ENCODE peak calls at places on chromosome 16, in nine cellular contexts. One of them, this sample, is unnamed.

GRCh38 chr16:27113341-27113841 is 46.7 kb downstream of the C16orf82 start:
- DNase-seq in GM12878: peak
- DNase-seq in SK-N-SH: no peak
- DNase-seq in transverse colon: no peak
- DNase-seq in suprapubic skin: no peak
- DNase-seq in tibial nerve: no peak
- DNase-seq in A549: no peak
- DNase-seq in ovary: no peak
- DNase-seq in stomach: no peak
- DNase-seq in this sample: no peak

GRCh38 chr16:69406780-69407331 is 17.6 kb upstream of the CYB5B start:
- DNase-seq in GM12878: no peak
- DNase-seq in stomach: no peak
- DNase-seq in transverse colon: no peak
- DNase-seq in A549: peak
- DNase-seq in ovary: no peak
- DNase-seq in tibial nerve: no peak
- DNase-seq in SK-N-SH: no peak
- DNase-seq in suprapubic skin: no peak
- DNase-seq in this sample: no peak

GRCh38 chr16:14427371-14427948 is 202.6 kb downstream of the PARN start:
- DNase-seq in suprapubic skin: no peak
- DNase-seq in tibial nerve: no peak
- DNase-seq in A549: no peak
- DNase-seq in GM12878: no peak
- DNase-seq in transverse colon: no peak
- DNase-seq in ovary: no peak
- DNase-seq in stomach: no peak
- DNase-seq in SK-N-SH: no peak
- DNase-seq in this sample: no peak

GRCh38 chr16:69479806-69480205 is 55.4 kb downstream of the CYB5B start:
- DNase-seq in transverse colon: no peak
- DNase-seq in ovary: no peak
- DNase-seq in tibial nerve: no peak
- DNase-seq in stomach: no peak
- DNase-seq in GM12878: no peak
- DNase-seq in suprapubic skin: no peak
- DNase-seq in A549: no peak
- DNase-seq in SK-N-SH: no peak
- DNase-seq in this sample: no peak

GRCh38 chr16:85046957-85047866 is 19.6 kb downstream of the KIAA0513 start:
- DNase-seq in transverse colon: peak
- DNase-seq in SK-N-SH: no peak
- DNase-seq in ovary: no peak
- DNase-seq in suprapubic skin: no peak
- DNase-seq in A549: no peak
- DNase-seq in GM12878: no peak
- DNase-seq in tibial nerve: no peak
- DNase-seq in stomach: peak
- DNase-seq in this sample: no peak

GRCh38 chr16:25340973-25341372 is 83.3 kb upstream of the ZKSCAN2 start:
- DNase-seq in GM12878: no peak
- DNase-seq in ovary: no peak
- DNase-seq in SK-N-SH: no peak
- DNase-seq in tibial nerve: no peak
- DNase-seq in transverse colon: no peak
- DNase-seq in suprapubic skin: no peak
- DNase-seq in stomach: no peak
- DNase-seq in A549: no peak
- DNase-seq in this sample: no peak

GRCh38 chr16:10009691-10010090 is 172.5 kb downstream of the GRIN2A start:
- DNase-seq in SK-N-SH: no peak
- DNase-seq in ovary: no peak
- DNase-seq in transverse colon: no peak
- DNase-seq in tibial nerve: no peak
- DNase-seq in suprapubic skin: no peak
- DNase-seq in GM12878: no peak
- DNase-seq in A549: no peak
- DNase-seq in stomach: no peak
- DNase-seq in this sample: no peak

GRCh38 chr16:35552763-35553162 is 2093.4 kb downstream of the TP53TG3F start:
- DNase-seq in GM12878: no peak
- DNase-seq in SK-N-SH: peak
- DNase-seq in stomach: no peak
- DNase-seq in suprapubic skin: no peak
- DNase-seq in A549: no peak
- DNase-seq in transverse colon: no peak
- DNase-seq in ovary: no peak
- DNase-seq in tibial nerve: no peak
- DNase-seq in this sample: no peak

GRCh38 chr16:27432600-27432957 is 30.6 kb downstream of the IL21R start:
- DNase-seq in SK-N-SH: no peak
- DNase-seq in stomach: no peak
- DNase-seq in GM12878: no peak
- DNase-seq in ovary: no peak
- DNase-seq in tibial nerve: no peak
- DNase-seq in transverse colon: no peak
- DNase-seq in A549: no peak
- DNase-seq in suprapubic skin: peak
- DNase-seq in this sample: peak

GRCh38 chr16:48300391-48300856 is 53.1 kb upstream of the ABCC11 start:
- DNase-seq in GM12878: no peak
- DNase-seq in transverse colon: no peak
- DNase-seq in A549: no peak
- DNase-seq in stomach: no peak
- DNase-seq in ovary: no peak
- DNase-seq in suprapubic skin: no peak
- DNase-seq in tibial nerve: peak
- DNase-seq in SK-N-SH: no peak
- DNase-seq in this sample: no peak

GRCh38 chr16:74625500-74626350 is 18.8 kb upstream of the GLG1 start:
- DNase-seq in A549: no peak
- DNase-seq in GM12878: no peak
- DNase-seq in ovary: no peak
- DNase-seq in tibial nerve: no peak
- DNase-seq in SK-N-SH: no peak
- DNase-seq in transverse colon: no peak
- DNase-seq in stomach: peak
- DNase-seq in suprapubic skin: no peak
- DNase-seq in this sample: no peak

GRCh38 chr16:67857547-67858233 is 10.2 kb upstream of the CENPT start:
- DNase-seq in stomach: peak
- DNase-seq in suprapubic skin: peak
- DNase-seq in ovary: no peak
- DNase-seq in A549: peak
- DNase-seq in tibial nerve: peak
- DNase-seq in GM12878: no peak
- DNase-seq in SK-N-SH: no peak
- DNase-seq in transverse colon: peak
- DNase-seq in this sample: no peak

GRCh38 chr16:81618661-81619060 is 160.4 kb upstream of the PLCG2 start:
- DNase-seq in GM12878: no peak
- DNase-seq in A549: no peak
- DNase-seq in tibial nerve: no peak
- DNase-seq in suprapubic skin: no peak
- DNase-seq in transverse colon: no peak
- DNase-seq in ovary: peak
- DNase-seq in SK-N-SH: no peak
- DNase-seq in stomach: peak
- DNase-seq in this sample: no peak

GRCh38 chr16:7304257-7304656 is 28.4 kb upstream of the RBFOX1 start:
- DNase-seq in SK-N-SH: peak
- DNase-seq in suprapubic skin: no peak
- DNase-seq in transverse colon: no peak
- DNase-seq in GM12878: no peak
- DNase-seq in stomach: no peak
- DNase-seq in A549: no peak
- DNase-seq in tibial nerve: no peak
- DNase-seq in ovary: no peak
- DNase-seq in this sample: no peak

GRCh38 chr16:4239682-4240175 is 2.2 kb downstream of the SRL start:
- DNase-seq in A549: no peak
- DNase-seq in transverse colon: no peak
- DNase-seq in SK-N-SH: no peak
- DNase-seq in stomach: no peak
- DNase-seq in GM12878: no peak
- DNase-seq in tibial nerve: no peak
- DNase-seq in ovary: no peak
- DNase-seq in suprapubic skin: no peak
- DNase-seq in this sample: no peak

GRCh38 chr16:51402785-51403184 is 251.7 kb upstream of the SALL1 start:
- DNase-seq in stomach: peak
- DNase-seq in ovary: no peak
- DNase-seq in A549: no peak
- DNase-seq in transverse colon: no peak
- DNase-seq in GM12878: no peak
- DNase-seq in SK-N-SH: no peak
- DNase-seq in suprapubic skin: no peak
- DNase-seq in tibial nerve: no peak
- DNase-seq in this sample: no peak

GRCh38 chr16:4607841-4608703 is 6.6 kb downstream of the UBALD1 start:
- DNase-seq in stomach: no peak
- DNase-seq in A549: no peak
- DNase-seq in SK-N-SH: no peak
- DNase-seq in suprapubic skin: no peak
- DNase-seq in GM12878: no peak
- DNase-seq in ovary: no peak
- DNase-seq in transverse colon: no peak
- DNase-seq in tibial nerve: no peak
- DNase-seq in this sample: no peak

GRCh38 chr16:11218324-11218962 is 37.6 kb downstream of the SOCS1 start:
- DNase-seq in tibial nerve: no peak
- DNase-seq in SK-N-SH: no peak
- DNase-seq in ovary: no peak
- DNase-seq in suprapubic skin: no peak
- DNase-seq in GM12878: no peak
- DNase-seq in stomach: no peak
- DNase-seq in transverse colon: no peak
- DNase-seq in A549: no peak
- DNase-seq in this sample: no peak
- TF ChIP-seq EP300 in tibial nerve: no peak
- TF ChIP-seq EP300 in SK-N-SH: no peak
- TF ChIP-seq EP300 in ovary: no peak
- TF ChIP-seq EP300 in suprapubic skin: no peak
- TF ChIP-seq EP300 in GM12878: no peak
- TF ChIP-seq EP300 in stomach: no peak
- TF ChIP-seq EP300 in transverse colon: no peak
- TF ChIP-seq EP300 in A549: no peak
- TF ChIP-seq EP300 in this sample: no peak

DNA sequence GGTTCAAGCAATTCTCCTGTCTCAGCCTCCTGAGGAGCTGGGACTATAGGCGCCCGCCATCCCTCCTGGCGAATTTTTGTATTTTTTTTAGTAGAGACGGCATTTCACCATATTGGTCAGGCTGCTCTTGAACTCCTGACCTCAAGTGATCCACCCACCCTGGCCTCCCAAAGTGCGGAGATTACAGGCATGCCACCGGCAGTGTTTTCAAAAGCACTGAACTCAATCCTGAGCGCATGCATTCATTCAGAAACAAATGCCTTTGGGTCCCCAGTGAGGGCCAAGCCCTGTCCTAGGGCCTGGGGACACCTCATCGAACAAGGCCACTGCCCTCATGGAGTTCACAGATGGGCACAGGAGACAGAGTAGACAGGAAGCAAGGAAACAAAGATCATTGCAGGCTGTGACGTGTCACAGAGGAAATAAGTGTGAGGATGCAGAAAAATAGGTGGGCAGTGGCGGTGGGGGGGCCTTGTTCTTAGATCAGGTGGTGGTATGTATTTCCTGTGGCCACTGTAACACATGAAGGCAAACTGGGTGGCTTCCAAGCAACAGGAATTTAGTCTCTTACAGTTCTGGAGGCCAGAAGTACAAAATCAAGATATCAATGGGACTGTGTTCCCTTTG is 12.5 kb downstream of the TMEM114 start:
- DNase-seq in suprapubic skin: no peak
- DNase-seq in A549: no peak
- DNase-seq in ovary: no peak
- DNase-seq in tibial nerve: no peak
- DNase-seq in stomach: no peak
- DNase-seq in transverse colon: no peak
- DNase-seq in GM12878: no peak
- DNase-seq in SK-N-SH: no peak
- DNase-seq in this sample: no peak
- TF ChIP-seq CTCF in suprapubic skin: no peak
- TF ChIP-seq CTCF in A549: no peak
- TF ChIP-seq CTCF in ovary: no peak
- TF ChIP-seq CTCF in tibial nerve: no peak
- TF ChIP-seq CTCF in stomach: no peak
- TF ChIP-seq CTCF in transverse colon: no peak
- TF ChIP-seq CTCF in GM12878: no peak
- TF ChIP-seq CTCF in SK-N-SH: no peak
- TF ChIP-seq CTCF in this sample: no peak

DNA sequence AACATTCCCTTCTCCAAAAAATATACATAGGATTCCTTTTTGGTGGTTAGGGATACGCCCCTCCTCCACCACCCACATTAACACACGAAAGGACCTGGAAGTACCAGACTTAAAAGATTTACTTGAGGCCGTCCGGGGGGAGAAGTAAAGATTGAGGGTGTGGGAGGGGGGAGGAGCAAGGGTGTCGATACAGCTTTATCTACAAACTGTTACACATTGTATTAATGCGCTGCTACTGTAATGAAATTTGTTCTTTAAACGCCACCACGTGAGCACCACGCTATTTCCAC is 496 bp downstream of the PALB2 start:
- DNase-seq in stomach: no peak
- DNase-seq in ovary: no peak
- DNase-seq in A549: peak
- DNase-seq in suprapubic skin: no peak
- DNase-seq in tibial nerve: no peak
- DNase-seq in SK-N-SH: peak
- DNase-seq in transverse colon: no peak
- DNase-seq in GM12878: no peak
- DNase-seq in this sample: no peak
- TF ChIP-seq EP300 in stomach: no peak
- TF ChIP-seq EP300 in ovary: no peak
- TF ChIP-seq EP300 in A549: no peak
- TF ChIP-seq EP300 in suprapubic skin: no peak
- TF ChIP-seq EP300 in tibial nerve: no peak
- TF ChIP-seq EP300 in SK-N-SH: no peak
- TF ChIP-seq EP300 in transverse colon: no peak
- TF ChIP-seq EP300 in GM12878: no peak
- TF ChIP-seq EP300 in this sample: no peak

GRCh38 chr16:660459-661183 is 7.3 kb upstream of the RHOT2 start:
- DNase-seq in stomach: peak
- DNase-seq in suprapubic skin: peak
- DNase-seq in ovary: peak
- DNase-seq in tibial nerve: peak
- DNase-seq in SK-N-SH: peak
- DNase-seq in A549: peak
- DNase-seq in GM12878: peak
- DNase-seq in transverse colon: peak
- DNase-seq in this sample: peak
- TF ChIP-seq CTCF in stomach: no peak
- TF ChIP-seq CTCF in suprapubic skin: peak
- TF ChIP-seq CTCF in ovary: peak
- TF ChIP-seq CTCF in tibial nerve: peak
- TF ChIP-seq CTCF in SK-N-SH: peak
- TF ChIP-seq CTCF in A549: peak
- TF ChIP-seq CTCF in GM12878: peak
- TF ChIP-seq CTCF in transverse colon: peak
- TF ChIP-seq CTCF in this sample: peak